ENCODE peak calls at places on chromosomes 16 and 17, in seven cellular contexts. One of them, this sample, is unnamed.
A peak's percentile ranks its signal among the peaks of the same experiment; 100 is the strongest.

GRCh38 chr16:3101018-3101840 is 2.1 kb upstream of the ZSCAN10 start:
- DNase-seq in A549: peak; percentile 59
- DNase-seq in cardiac muscle cell: peak; percentile 42
- DNase-seq in H1: no peak
- DNase-seq in body of pancreas: peak; percentile 26
- DNase-seq in ovary: no peak
- DNase-seq in lower lobe of right lung: no peak
- DNase-seq in this sample: no peak

GRCh38 chr17:80443916-80444708 is 29.1 kb downstream of the ENDOV start:
- DNase-seq in H1: no peak
- DNase-seq in body of pancreas: no peak
- DNase-seq in cardiac muscle cell: no peak
- DNase-seq in lower lobe of right lung: no peak
- DNase-seq in ovary: no peak
- DNase-seq in A549: no peak
- DNase-seq in this sample: no peak

GRCh38 chr16:88638323-88639230 is at the start of gene IL17C:
- DNase-seq in ovary: no peak
- DNase-seq in A549: no peak
- DNase-seq in H1: no peak
- DNase-seq in body of pancreas: peak; percentile 87
- DNase-seq in lower lobe of right lung: no peak
- DNase-seq in cardiac muscle cell: no peak
- DNase-seq in this sample: no peak

GRCh38 chr17:57603978-57604377 is 141.1 kb downstream of the CCDC182 start:
- DNase-seq in body of pancreas: peak; percentile 67
- DNase-seq in lower lobe of right lung: peak; percentile 72
- DNase-seq in ovary: peak; percentile 45
- DNase-seq in H1: no peak
- DNase-seq in A549: no peak
- DNase-seq in cardiac muscle cell: no peak
- DNase-seq in this sample: peak; percentile 31

GRCh38 chr16:2244301-2244700 is 7.1 kb downstream of the ECI1 start:
- DNase-seq in lower lobe of right lung: no peak
- DNase-seq in H1: no peak
- DNase-seq in cardiac muscle cell: no peak
- DNase-seq in A549: no peak
- DNase-seq in body of pancreas: no peak
- DNase-seq in ovary: no peak
- DNase-seq in this sample: no peak

GRCh38 chr16:57689772-57690558 is 4.6 kb upstream of the DRC7 start:
- DNase-seq in A549: no peak
- DNase-seq in body of pancreas: no peak
- DNase-seq in cardiac muscle cell: peak; percentile 46
- DNase-seq in H1: no peak
- DNase-seq in lower lobe of right lung: no peak
- DNase-seq in ovary: peak; percentile 11
- DNase-seq in this sample: no peak

GRCh38 chr16:23857256-23857891 is 21.6 kb downstream of the PRKCB start:
- DNase-seq in cardiac muscle cell: no peak
- DNase-seq in ovary: no peak
- DNase-seq in A549: no peak
- DNase-seq in body of pancreas: no peak
- DNase-seq in H1: no peak
- DNase-seq in lower lobe of right lung: no peak
- DNase-seq in this sample: peak; percentile 19

GRCh38 chr17:34081269-34081668 is 173.8 kb upstream of the CCL2 start:
- DNase-seq in lower lobe of right lung: no peak
- DNase-seq in body of pancreas: no peak
- DNase-seq in cardiac muscle cell: peak; percentile 16
- DNase-seq in A549: peak; percentile 20
- DNase-seq in H1: no peak
- DNase-seq in ovary: no peak
- DNase-seq in this sample: no peak

GRCh38 chr17:10460062-10460461 is 9.3 kb downstream of the MYH4 start:
- DNase-seq in H1: no peak
- DNase-seq in body of pancreas: no peak
- DNase-seq in A549: no peak
- DNase-seq in lower lobe of right lung: no peak
- DNase-seq in cardiac muscle cell: no peak
- DNase-seq in ovary: no peak
- DNase-seq in this sample: no peak

GRCh38 chr16:19011169-19011731 is 27.5 kb downstream of the TMC7 start:
- DNase-seq in H1: no peak
- DNase-seq in lower lobe of right lung: no peak
- DNase-seq in ovary: no peak
- DNase-seq in A549: no peak
- DNase-seq in body of pancreas: no peak
- DNase-seq in cardiac muscle cell: no peak
- DNase-seq in this sample: no peak

GRCh38 chr17:31310260-31310659 is 3.6 kb downstream of the EVI2B start:
- DNase-seq in ovary: no peak
- DNase-seq in H1: no peak
- DNase-seq in body of pancreas: no peak
- DNase-seq in cardiac muscle cell: no peak
- DNase-seq in A549: no peak
- DNase-seq in lower lobe of right lung: no peak
- DNase-seq in this sample: no peak

GRCh38 chr17:410674-411401 is 58.2 kb upstream of the RPH3AL start:
- DNase-seq in H1: no peak
- DNase-seq in ovary: no peak
- DNase-seq in body of pancreas: no peak
- DNase-seq in cardiac muscle cell: peak; percentile 9
- DNase-seq in lower lobe of right lung: no peak
- DNase-seq in A549: no peak
- DNase-seq in this sample: no peak

GRCh38 chr17:39141294-39141693 is 10.1 kb downstream of the PLXDC1 start:
- DNase-seq in lower lobe of right lung: no peak
- DNase-seq in body of pancreas: no peak
- DNase-seq in ovary: no peak
- DNase-seq in cardiac muscle cell: no peak
- DNase-seq in A549: no peak
- DNase-seq in H1: no peak
- DNase-seq in this sample: no peak

GRCh38 chr16:65301029-65301428 is 179.2 kb upstream of the CDH11 start:
- DNase-seq in A549: no peak
- DNase-seq in body of pancreas: no peak
- DNase-seq in cardiac muscle cell: no peak
- DNase-seq in H1: no peak
- DNase-seq in ovary: no peak
- DNase-seq in lower lobe of right lung: no peak
- DNase-seq in this sample: no peak

GRCh38 chr16:3655791-3656490 is 1.4 kb downstream of the DNASE1 start:
- DNase-seq in H1: no peak
- DNase-seq in body of pancreas: peak; percentile 77
- DNase-seq in ovary: no peak
- DNase-seq in cardiac muscle cell: no peak
- DNase-seq in lower lobe of right lung: peak; percentile 24
- DNase-seq in A549: no peak
- DNase-seq in this sample: no peak

GRCh38 chr17:51374220-51374619 is 113.9 kb downstream of the UTP18 start:
- DNase-seq in A549: no peak
- DNase-seq in lower lobe of right lung: no peak
- DNase-seq in H1: no peak
- DNase-seq in body of pancreas: peak; percentile 26
- DNase-seq in cardiac muscle cell: no peak
- DNase-seq in ovary: no peak
- DNase-seq in this sample: no peak

GRCh38 chr17:233473-233941 is 52.1 kb upstream of the DOC2B start:
- DNase-seq in ovary: peak; percentile 21
- DNase-seq in H1: no peak
- DNase-seq in A549: no peak
- DNase-seq in body of pancreas: no peak
- DNase-seq in lower lobe of right lung: peak; percentile 61
- DNase-seq in cardiac muscle cell: no peak
- DNase-seq in this sample: no peak

GRCh38 chr17:43667506-43668438 is 6.0 kb upstream of the MEOX1 start:
- DNase-seq in A549: no peak
- DNase-seq in H1: no peak
- DNase-seq in body of pancreas: no peak
- DNase-seq in ovary: no peak
- DNase-seq in cardiac muscle cell: no peak
- DNase-seq in lower lobe of right lung: no peak
- DNase-seq in this sample: no peak

GRCh38 chr17:79952265-79952877 is 83.3 kb downstream of the TBC1D16 start:
- DNase-seq in ovary: peak; percentile 17
- DNase-seq in body of pancreas: no peak
- DNase-seq in cardiac muscle cell: no peak
- DNase-seq in H1: no peak
- DNase-seq in lower lobe of right lung: peak; percentile 30
- DNase-seq in A549: no peak
- DNase-seq in this sample: no peak

GRCh38 chr16:26787924-26788323 is 278.8 kb upstream of the C16orf82 start:
- DNase-seq in cardiac muscle cell: no peak
- DNase-seq in H1: no peak
- DNase-seq in lower lobe of right lung: no peak
- DNase-seq in body of pancreas: no peak
- DNase-seq in A549: no peak
- DNase-seq in ovary: no peak
- DNase-seq in this sample: no peak

GRCh38 chr17:30095507-30096244 is 20.9 kb upstream of the NSRP1 start:
- DNase-seq in body of pancreas: peak; percentile 23
- DNase-seq in A549: peak; percentile 78
- DNase-seq in lower lobe of right lung: no peak
- DNase-seq in ovary: no peak
- DNase-seq in H1: no peak
- DNase-seq in cardiac muscle cell: peak; percentile 84
- DNase-seq in this sample: no peak

GRCh38 chr16:62638964-62639861 is 603.0 kb upstream of the CDH8 start:
- DNase-seq in cardiac muscle cell: no peak
- DNase-seq in A549: no peak
- DNase-seq in body of pancreas: no peak
- DNase-seq in lower lobe of right lung: no peak
- DNase-seq in ovary: no peak
- DNase-seq in H1: no peak
- DNase-seq in this sample: no peak

GRCh38 chr16:85036398-85037049 is 8.9 kb downstream of the KIAA0513 start:
- DNase-seq in body of pancreas: no peak
- DNase-seq in H1: no peak
- DNase-seq in A549: no peak
- DNase-seq in cardiac muscle cell: peak; percentile 52
- DNase-seq in lower lobe of right lung: no peak
- DNase-seq in ovary: no peak
- DNase-seq in this sample: no peak
- H3K27ac ChIP-seq in body of pancreas: no peak overlapping the region
- H3K27ac ChIP-seq in H1: no peak overlapping the region
- H3K27ac ChIP-seq in A549: no peak overlapping the region
- H3K27ac ChIP-seq in cardiac muscle cell: no peak overlapping the region
- H3K27ac ChIP-seq in lower lobe of right lung: no peak overlapping the region
- H3K27ac ChIP-seq in ovary: no peak overlapping the region
- H3K27ac ChIP-seq in this sample: peak overlapping the region; percentile 50

GRCh38 chr17:18261659-18262058 is 1.2 kb downstream of the MIEF2 start:
- DNase-seq in cardiac muscle cell: no peak
- DNase-seq in A549: no peak
- DNase-seq in H1: no peak
- DNase-seq in body of pancreas: no peak
- DNase-seq in ovary: no peak
- DNase-seq in lower lobe of right lung: no peak
- DNase-seq in this sample: no peak
- H3K27ac ChIP-seq in cardiac muscle cell: peak overlapping the region; percentile 95
- H3K27ac ChIP-seq in A549: peak overlapping the region; percentile 84
- H3K27ac ChIP-seq in H1: no peak overlapping the region
- H3K27ac ChIP-seq in body of pancreas: peak overlapping the region; percentile 98
- H3K27ac ChIP-seq in ovary: peak overlapping the region; percentile 89
- H3K27ac ChIP-seq in lower lobe of right lung: peak overlapping the region; percentile 94
- H3K27ac ChIP-seq in this sample: peak overlapping the region; percentile 95

DNA sequence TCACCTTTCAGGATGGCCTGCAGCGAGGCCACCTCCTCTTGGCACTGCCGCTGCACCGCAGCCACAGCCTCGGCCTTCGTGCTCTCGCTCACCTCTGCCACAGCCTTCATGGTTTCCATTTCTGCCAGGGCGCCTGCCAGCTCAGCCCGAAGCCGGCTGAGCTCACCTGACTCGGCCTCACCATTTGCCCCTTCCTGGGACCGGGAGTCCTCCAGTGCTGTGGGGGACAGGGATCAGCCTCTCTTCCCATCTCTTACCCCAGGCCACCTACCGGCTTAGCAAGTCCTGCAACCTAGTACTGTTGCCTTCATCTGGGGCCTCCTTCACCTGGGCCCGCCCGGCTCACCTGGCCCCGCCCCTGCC is 658 bp downstream of the RABEP2 start:
- DNase-seq in lower lobe of right lung: no peak
- DNase-seq in H1: no peak
- DNase-seq in cardiac muscle cell: no peak
- DNase-seq in ovary: no peak
- DNase-seq in body of pancreas: no peak
- DNase-seq in A549: no peak
- DNase-seq in this sample: no peak
- H3K27ac ChIP-seq in lower lobe of right lung: peak overlapping the region; percentile 99
- H3K27ac ChIP-seq in H1: peak overlapping the region; percentile 50
- H3K27ac ChIP-seq in cardiac muscle cell: peak overlapping the region; percentile 79
- H3K27ac ChIP-seq in ovary: peak overlapping the region; percentile 93
- H3K27ac ChIP-seq in body of pancreas: peak overlapping the region; percentile 100
- H3K27ac ChIP-seq in A549: peak overlapping the region; percentile 93
- H3K27ac ChIP-seq in this sample: peak overlapping the region; percentile 98

GRCh38 chr17:77748436-77748835 is 210.1 kb upstream of the TNRC6C start:
- DNase-seq in H1: no peak
- DNase-seq in cardiac muscle cell: no peak
- DNase-seq in lower lobe of right lung: no peak
- DNase-seq in ovary: no peak
- DNase-seq in A549: no peak
- DNase-seq in body of pancreas: no peak
- DNase-seq in this sample: no peak

GRCh38 chr17:77745702-77746101 is 212.8 kb upstream of the TNRC6C start:
- DNase-seq in cardiac muscle cell: no peak
- DNase-seq in H1: no peak
- DNase-seq in body of pancreas: no peak
- DNase-seq in ovary: no peak
- DNase-seq in lower lobe of right lung: no peak
- DNase-seq in A549: no peak
- DNase-seq in this sample: no peak

GRCh38 chr17:77746391-77746790 is 212.1 kb upstream of the TNRC6C start:
- DNase-seq in H1: no peak
- DNase-seq in body of pancreas: no peak
- DNase-seq in ovary: no peak
- DNase-seq in A549: no peak
- DNase-seq in lower lobe of right lung: no peak
- DNase-seq in cardiac muscle cell: no peak
- DNase-seq in this sample: no peak

GRCh38 chr17:77749316-77749715 is 209.2 kb upstream of the TNRC6C start:
- DNase-seq in cardiac muscle cell: no peak
- DNase-seq in H1: no peak
- DNase-seq in ovary: no peak
- DNase-seq in body of pancreas: no peak
- DNase-seq in lower lobe of right lung: no peak
- DNase-seq in A549: no peak
- DNase-seq in this sample: no peak

GRCh38 chr17:77746901-77747620 is 211.4 kb upstream of the TNRC6C start:
- DNase-seq in cardiac muscle cell: no peak
- DNase-seq in ovary: no peak
- DNase-seq in H1: no peak
- DNase-seq in body of pancreas: no peak
- DNase-seq in lower lobe of right lung: no peak
- DNase-seq in A549: no peak
- DNase-seq in this sample: no peak
- H3K27ac ChIP-seq in cardiac muscle cell: no peak overlapping the region
- H3K27ac ChIP-seq in ovary: no peak overlapping the region
- H3K27ac ChIP-seq in H1: no peak overlapping the region
- H3K27ac ChIP-seq in body of pancreas: no peak overlapping the region
- H3K27ac ChIP-seq in lower lobe of right lung: no peak overlapping the region
- H3K27ac ChIP-seq in A549: no peak overlapping the region
- H3K27ac ChIP-seq in this sample: no peak overlapping the region

This sample was measured in prostate gland.